ENCODE peak calls at places on chromosomes 6 and 20, in seven cellular contexts. H is brain microvascular endothelial cell, A is hepatocyte, I is ascending aorta, J is Peyer's patch, W is endodermal cell, R is Panc1. O is an unnamed sample.

GRCh38 chr6:41940759-41941279 is 789 bp downstream of the CCND3 start:
- DNase-seq in H (no peak), A (peak), I (no peak), J (no peak), W (peak), R (no peak), O (no peak)

GRCh38 chr6:30483677-30484279 is 5.5 kb upstream of the HLA-E start:
- DNase-seq in H (peak), A (peak), I (no peak), J (no peak), W (no peak), R (no peak), O (peak)

GRCh38 chr20:5677389-5677788 is 72.8 kb upstream of the SHLD1 start:
- DNase-seq in H (no peak), A (no peak), I (no peak), J (no peak), W (no peak), R (no peak), O (no peak)

GRCh38 chr6:111382476-111383294 is 100.3 kb downstream of the REV3L start:
- DNase-seq in H (no peak), A (no peak), I (no peak), J (no peak), W (no peak), R (no peak), O (no peak)

GRCh38 chr6:41901882-41902519 is 6.8 kb upstream of the USP49 start:
- DNase-seq in H (no peak), A (no peak), I (no peak), J (peak), W (peak), R (no peak), O (no peak)

GRCh38 chr6:56953597-56954388 is 1.1 kb upstream of the BEND6 start:
- DNase-seq in H (no peak), A (peak), I (no peak), J (no peak), W (peak), R (no peak), O (no peak)

GRCh38 chr6:27260339-27260738 is 12.8 kb downstream of the PRSS16 start:
- DNase-seq in H (no peak), A (peak), I (no peak), J (no peak), W (peak), R (no peak), O (no peak)

GRCh38 chr20:41142241-41142640 is 4.9 kb downstream of the PLCG1 start:
- DNase-seq in H (no peak), A (no peak), I (no peak), J (no peak), W (no peak), R (no peak), O (no peak)

GRCh38 chr6:65126667-65127066 is 580.4 kb downstream of the EYS start:
- DNase-seq in H (no peak), A (no peak), I (no peak), J (no peak), W (peak), R (no peak), O (no peak)

GRCh38 chr6:138107752-138108592 is 753 bp upstream of the PERP start:
- DNase-seq in H (no peak), A (peak), I (no peak), J (peak), W (peak), R (no peak), O (no peak)

GRCh38 chr6:53067307-53067706 is 2.1 kb downstream of the FBXO9 start:
- DNase-seq in H (no peak), A (no peak), I (no peak), J (no peak), W (no peak), R (no peak), O (no peak)

GRCh38 chr20:8757146-8757545 is 311.7 kb upstream of the PLCB4 start:
- DNase-seq in H (peak), A (no peak), I (no peak), J (no peak), W (no peak), R (no peak), O (peak)

DNA sequence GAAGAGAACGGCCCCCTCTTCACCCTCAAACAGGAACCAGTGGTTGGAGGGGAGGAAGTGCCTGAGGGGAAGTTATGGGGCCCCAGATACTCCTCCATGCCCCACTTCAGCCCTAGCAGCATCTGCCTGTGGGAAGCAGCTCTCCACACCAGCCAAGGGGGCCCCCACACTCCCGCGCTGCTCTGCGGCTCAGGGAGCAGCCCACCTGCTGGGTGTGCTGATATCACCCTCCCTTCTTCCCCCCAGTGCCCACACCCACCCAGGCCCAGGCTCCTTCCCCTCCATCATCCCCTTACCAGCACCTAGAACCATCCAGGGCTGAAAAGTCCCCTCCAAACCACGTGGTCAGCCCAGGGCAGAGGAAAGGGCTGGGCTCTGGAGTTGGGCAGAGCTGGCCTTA is 519 bp downstream of the LST1 start:
- DNase-seq in H (no peak), A (no peak), I (no peak), J (peak), W (no peak), R (no peak), O (no peak)
- H3K4me3 ChIP-seq in H (no peak), A (no peak), I (no peak), J (no peak), W (no peak), R (no peak), O (no peak)

GRCh38 chr20:22098451-22098850 is 393.0 kb downstream of the PAX1 start:
- DNase-seq in H (no peak), A (no peak), I (no peak), J (no peak), W (no peak), R (no peak), O (no peak)
- TF ChIP-seq CTCF in H (no peak), A (no peak), I (no peak), J (no peak), W (peak), R (no peak), O (no peak)

DNA sequence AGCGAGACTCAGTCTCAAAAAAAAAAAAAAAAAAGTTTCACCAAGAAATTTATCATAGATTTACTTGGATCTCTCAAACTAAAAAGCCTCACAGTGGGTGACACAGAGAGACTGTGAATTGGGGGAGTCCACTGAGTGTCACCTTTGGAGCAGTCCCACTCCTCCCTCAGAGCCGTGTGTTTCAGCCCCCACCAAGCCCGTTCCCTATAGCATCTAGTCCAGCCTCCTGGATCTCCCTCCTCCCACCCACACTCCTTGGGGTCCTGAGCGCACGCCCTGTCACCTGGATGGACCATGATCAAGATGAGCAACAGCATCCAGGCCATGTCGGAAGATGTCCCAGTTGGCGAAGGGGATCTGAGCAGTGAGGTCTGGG is 422 bp downstream of the NCR3 start:
- DNase-seq in H (no peak), A (no peak), I (no peak), J (no peak), W (no peak), R (no peak), O (no peak)
- H3K4me3 ChIP-seq in H (no peak), A (no peak), I (no peak), J (no peak), W (no peak), R (no peak), O (no peak)

DNA sequence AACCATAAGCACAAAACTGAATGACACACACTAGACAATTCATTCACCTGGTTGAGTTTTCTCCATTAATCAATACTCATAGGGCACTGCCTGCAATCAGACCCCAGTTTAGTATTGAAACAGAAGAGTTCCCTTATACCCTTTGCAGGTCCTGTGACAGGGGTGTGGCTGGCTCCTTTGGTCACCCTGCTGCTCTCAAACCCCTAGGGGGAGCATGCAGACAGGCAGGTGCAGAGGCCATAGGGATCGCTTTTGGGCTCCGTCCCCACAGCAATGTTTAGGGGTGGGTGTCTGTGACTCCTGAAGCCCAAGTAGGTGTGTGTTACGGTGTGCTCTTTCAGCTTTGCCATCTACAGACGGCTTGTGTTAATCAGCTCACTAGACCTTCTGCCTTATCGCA is 210.4 kb downstream of the CENPW start:
- DNase-seq in H (no peak), A (no peak), I (no peak), J (no peak), W (peak), R (no peak), O (no peak)
- TF ChIP-seq CTCF in H (no peak), A (no peak), I (no peak), J (no peak), W (peak), R (peak), O (no peak)

DNA sequence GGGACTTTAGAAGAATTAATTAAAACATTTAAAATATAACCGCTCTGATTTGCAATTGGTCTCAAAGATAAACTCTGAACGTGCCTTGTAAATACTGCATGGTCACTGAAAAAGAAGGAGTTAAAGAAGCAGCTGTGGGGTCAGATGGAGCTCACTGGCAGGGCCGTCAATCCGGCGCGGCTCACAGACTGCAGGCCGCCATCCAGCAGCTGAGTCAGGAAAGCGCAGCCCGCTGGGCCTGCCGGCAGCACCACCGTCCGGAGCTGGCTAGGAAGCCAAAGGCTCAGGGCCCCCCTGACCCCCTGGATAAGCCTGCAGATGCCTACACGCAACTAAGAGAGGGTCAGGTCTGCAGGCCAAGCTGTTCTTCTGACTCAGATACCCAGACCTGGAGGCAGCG is 54.2 kb upstream of the FRMD1 start:
- DNase-seq in H (peak), A (peak), I (peak), J (no peak), W (peak), R (no peak), O (peak)
- H3K4me3 ChIP-seq in H (peak), A (no peak), I (peak), J (no peak), W (no peak), R (no peak), O (peak)

GRCh38 chr20:57482148-57482547 is 42.8 kb downstream of the CTCFL start:
- DNase-seq in H (no peak), A (no peak), I (peak), J (no peak), W (peak), R (no peak), O (no peak)
- TF ChIP-seq CTCF in H (no peak), A (no peak), I (no peak), J (no peak), W (no peak), R (no peak), O (no peak)

GRCh38 chr20:17863577-17864292 is 104.9 kb downstream of the SNX5 start:
- DNase-seq in H (no peak), A (peak), I (peak), J (no peak), W (no peak), R (no peak), O (no peak)

GRCh38 chr20:17860306-17861197 is 108.0 kb downstream of the SNX5 start:
- DNase-seq in H (no peak), A (no peak), I (no peak), J (no peak), W (no peak), R (no peak), O (no peak)

GRCh38 chr20:17863209-17863576 is 105.4 kb downstream of the SNX5 start:
- DNase-seq in H (no peak), A (no peak), I (no peak), J (no peak), W (no peak), R (no peak), O (no peak)

GRCh38 chr20:17859616-17860232 is 108.9 kb downstream of the SNX5 start:
- DNase-seq in H (no peak), A (no peak), I (peak), J (peak), W (no peak), R (no peak), O (no peak)

GRCh38 chr20:17862171-17862570 is 106.4 kb downstream of the SNX5 start:
- DNase-seq in H (no peak), A (no peak), I (no peak), J (no peak), W (no peak), R (no peak), O (no peak)
- H3K4me3 ChIP-seq in H (no peak), A (no peak), I (no peak), J (no peak), W (no peak), R (no peak), O (no peak)

GRCh38 chr6:92779758-92780157 is 639.6 kb downstream of the EPHA7 start:
- DNase-seq in H (peak), A (peak), I (no peak), J (no peak), W (no peak), R (no peak), O (peak)

DNA sequence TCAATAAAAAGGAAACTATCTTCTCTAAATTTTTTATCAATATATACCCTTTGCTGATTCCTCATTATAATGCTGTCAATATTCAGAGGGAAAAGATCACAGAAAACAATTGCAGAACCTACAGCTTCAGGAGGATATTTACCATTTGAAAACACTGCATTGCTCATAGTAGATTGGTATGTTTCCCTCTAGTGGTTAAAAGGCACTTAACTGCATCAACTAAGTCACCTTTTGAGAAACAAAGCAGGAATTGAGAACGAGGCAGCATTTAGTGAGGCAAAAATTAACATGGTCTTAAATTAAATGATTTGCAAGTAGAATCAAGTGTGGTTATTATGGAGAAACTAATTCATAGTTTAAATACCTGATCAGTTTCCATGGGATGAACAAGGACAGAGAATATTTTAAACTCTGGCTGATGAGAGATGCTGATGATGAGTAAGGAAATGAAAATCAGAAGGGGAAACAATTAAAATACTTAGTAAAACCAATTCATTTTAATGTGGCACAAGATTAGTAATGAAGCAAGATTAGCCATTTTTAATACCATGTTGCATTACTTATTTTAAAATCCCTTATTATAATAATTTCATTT is 642.1 kb downstream of the EPHA7 start:
- DNase-seq in H (no peak), A (peak), I (no peak), J (no peak), W (no peak), R (peak), O (peak)
- TF ChIP-seq CTCF in H (peak), A (peak), I (peak), J (peak), W (peak), R (peak), O (peak)

O was measured in astrocyte of the cerebellum.